ENCODE peak calls at places on chromosomes 16 and 17, in five cellular contexts. P is amniotic stem cell, I is fibroblast of lung, W is body of pancreas, Z is right atrium auricular region. U is an unnamed sample.

GRCh38 chr17:58232707-58233156 is 5.7 kb upstream of the LPO start:
- DNase-seq in Z (no peak), I (peak; percentile 92), P (no peak), W (peak; percentile 42), U (no peak)

GRCh38 chr17:30337393-30337999 is 3.6 kb upstream of the TMIGD1 start:
- DNase-seq in P (no peak), W (no peak), Z (no peak), I (no peak), U (peak; percentile 52)

GRCh38 chr17:2232244-2232638 is 71.3 kb downstream of the SMG6 start:
- DNase-seq in I (peak; percentile 99), P (no peak), W (peak; percentile 25), Z (no peak), U (no peak)

GRCh38 chr16:1265090-1265630 is 9.3 kb downstream of the TPSD1 start:
- DNase-seq in P (no peak), Z (no peak), W (no peak), I (no peak), U (no peak)

GRCh38 chr17:6240601-6241000 is 170.4 kb downstream of the WSCD1 start:
- DNase-seq in P (no peak), W (no peak), Z (no peak), I (no peak), U (no peak)

GRCh38 chr16:17063156-17063555 is 407.6 kb downstream of the XYLT1 start:
- DNase-seq in Z (no peak), I (no peak), P (no peak), W (no peak), U (no peak)

GRCh38 chr17:66459811-66460270 is 157.4 kb downstream of the PRKCA start:
- DNase-seq in I (peak; percentile 99), P (peak; percentile 88), W (peak; percentile 71), Z (peak; percentile 78), U (peak; percentile 51)

GRCh38 chr16:2736476-2737237 is 15.8 kb upstream of the SRRM2 start:
- DNase-seq in W (no peak), P (no peak), I (no peak), Z (no peak), U (no peak)

GRCh38 chr16:48607056-48607825 is 2.7 kb downstream of the N4BP1 start:
- DNase-seq in P (no peak), Z (no peak), I (peak; percentile 90), W (peak; percentile 32), U (peak; percentile 77)

GRCh38 chr16:74896389-74897370 is 88.2 kb downstream of the WDR59 start:
- DNase-seq in I (peak; percentile 72), W (no peak), Z (no peak), P (peak; percentile 48), U (peak; percentile 26)

GRCh38 chr17:49514374-49514738 is 19.3 kb downstream of the NGFR start:
- DNase-seq in Z (no peak), P (no peak), I (no peak), W (no peak), U (no peak)

GRCh38 chr17:44502598-44503079 is 567 bp downstream of the GPATCH8 start:
- DNase-seq in W (no peak), P (no peak), Z (no peak), I (peak; percentile 15), U (no peak)

GRCh38 chr17:12388206-12388605 is 277.5 kb upstream of the MYOCD start:
- DNase-seq in P (peak; percentile 54), W (no peak), I (peak; percentile 52), Z (no peak), U (no peak)

GRCh38 chr16:50271148-50272041 is 5.0 kb downstream of the ADCY7 start:
- DNase-seq in Z (no peak), W (no peak), P (no peak), I (no peak), U (no peak)

U was measured in PC-9.